ENCODE peak calls at places on chromosomes 3 and 15, in ten cellular contexts. E, X, G, Y, O, I, R, K, U and V are unnamed samples.
A peak's percentile ranks its signal among the peaks of the same experiment; 100 is the strongest.

GRCh38 chr3:58179235-58180098 is 31.3 kb downstream of the DNASE1L3 start:
- DNase-seq in I (no peak), G (no peak), Y (no peak), R (no peak), X (no peak), K (no peak), E (no peak), O (no peak), U (no peak), V (no peak)

GRCh38 chr15:90592144-90592887 is 62.6 kb downstream of the CRTC3 start:
- DNase-seq in E (no peak), O (no peak), R (no peak), Y (no peak), U (no peak), X (no peak), G (no peak), K (peak; percentile 55), I (no peak), V (peak; percentile 14)

GRCh38 chr15:88246081-88246480 is 10.5 kb downstream of the NTRK3 start:
- DNase-seq in X (no peak), I (no peak), O (no peak), U (no peak), E (no peak), R (no peak), G (no peak), K (no peak), Y (no peak), V (no peak)

GRCh38 chr3:177201707-177202397 is 4.6 kb upstream of the TBL1XR1 start:
- DNase-seq in G (no peak), U (no peak), Y (no peak), R (no peak), E (no peak), X (no peak), I (peak; percentile 43), K (no peak), O (no peak), V (no peak)

GRCh38 chr3:111324645-111325044 is 217.4 kb upstream of the CD96 start:
- DNase-seq in U (no peak), K (no peak), G (no peak), O (no peak), E (no peak), R (no peak), X (no peak), Y (no peak), I (no peak), V (no peak)

GRCh38 chr3:133956333-133956732 is 60.7 kb upstream of the RAB6B start:
- DNase-seq in U (no peak), Y (no peak), I (no peak), K (no peak), R (peak; percentile 20), O (no peak), X (no peak), G (peak; percentile 40), E (no peak), V (no peak)

GRCh38 chr3:44932986-44933944 is 42.7 kb downstream of the ZDHHC3 start:
- DNase-seq in O (no peak), K (no peak), R (no peak), E (no peak), U (no peak), G (no peak), X (no peak), I (no peak), Y (no peak), V (no peak)

GRCh38 chr15:31338879-31339557 is 12.4 kb downstream of the KLF13 start:
- DNase-seq in R (no peak), K (peak; percentile 72), X (no peak), E (peak; percentile 85), U (no peak), I (no peak), Y (peak; percentile 80), G (peak; percentile 74), O (no peak), V (peak; percentile 66)

GRCh38 chr15:94747510-94747909 is 516.1 kb downstream of the MCTP2 start:
- DNase-seq in E (no peak), O (peak; percentile 12), I (no peak), G (no peak), U (no peak), Y (no peak), X (no peak), R (no peak), K (no peak), V (no peak)

GRCh38 chr3:127886276-127886862 is 28.7 kb upstream of the KBTBD12 start:
- DNase-seq in R (no peak), I (no peak), Y (no peak), X (no peak), O (no peak), U (no peak), E (no peak), K (no peak), G (no peak), V (no peak)

GRCh38 chr15:92205255-92205739 is 188.4 kb upstream of the ST8SIA2 start:
- DNase-seq in K (no peak), E (no peak), X (no peak), O (peak; percentile 49), G (peak; percentile 22), U (no peak), I (no peak), R (no peak), Y (no peak), V (no peak)

GRCh38 chr3:65521032-65521431 is 517.7 kb downstream of the MAGI1 start:
- DNase-seq in Y (no peak), U (no peak), X (no peak), E (no peak), I (no peak), K (no peak), G (no peak), O (no peak), R (no peak), V (no peak)
- H3K4me3 ChIP-seq in Y (no peak overlapping the region), U (no peak overlapping the region), X (no peak overlapping the region), E (no peak overlapping the region), I (no peak overlapping the region), K (no peak overlapping the region), G (no peak overlapping the region), O (no peak overlapping the region), R (no peak overlapping the region), V (no peak overlapping the region)

GRCh38 chr15:55353030-55353429 is 34.0 kb downstream of the PIGB start:
- DNase-seq in O (no peak), I (no peak), Y (no peak), U (no peak), R (no peak), E (no peak), K (no peak), X (no peak), G (no peak), V (no peak)

GRCh38 chr15:55343168-55343567 is 24.1 kb downstream of the PIGB start:
- DNase-seq in I (no peak), O (no peak), K (no peak), G (no peak), E (no peak), U (no peak), X (no peak), Y (no peak), R (no peak), V (no peak)

GRCh38 chr15:55349282-55349681 is 30.3 kb downstream of the PIGB start:
- DNase-seq in I (no peak), Y (no peak), K (no peak), O (no peak), U (no peak), E (no peak), X (no peak), R (no peak), G (no peak), V (no peak)

GRCh38 chr15:55344206-55344605 is 25.2 kb downstream of the PIGB start:
- DNase-seq in R (no peak), U (no peak), Y (no peak), O (peak; percentile 34), X (no peak), K (no peak), G (no peak), E (no peak), I (no peak), V (no peak)

GRCh38 chr15:55348281-55348778 is 29.3 kb downstream of the PIGB start:
- DNase-seq in X (no peak), Y (no peak), I (no peak), O (peak; percentile 27), G (no peak), U (no peak), R (no peak), E (no peak), K (no peak), V (no peak)
- H3K36me3 ChIP-seq in X (no peaks in the 10 kb centered on the region), Y (peaks cover 4% of the 10 kb centered on the region), I (no peaks in the 10 kb centered on the region), O (no peaks in the 10 kb centered on the region), G (no peaks in the 10 kb centered on the region), U (no peaks in the 10 kb centered on the region), R (no peaks in the 10 kb centered on the region), E (peaks cover 30% of the 10 kb centered on the region), K (no peaks in the 10 kb centered on the region), V (no peaks in the 10 kb centered on the region)

DNA sequence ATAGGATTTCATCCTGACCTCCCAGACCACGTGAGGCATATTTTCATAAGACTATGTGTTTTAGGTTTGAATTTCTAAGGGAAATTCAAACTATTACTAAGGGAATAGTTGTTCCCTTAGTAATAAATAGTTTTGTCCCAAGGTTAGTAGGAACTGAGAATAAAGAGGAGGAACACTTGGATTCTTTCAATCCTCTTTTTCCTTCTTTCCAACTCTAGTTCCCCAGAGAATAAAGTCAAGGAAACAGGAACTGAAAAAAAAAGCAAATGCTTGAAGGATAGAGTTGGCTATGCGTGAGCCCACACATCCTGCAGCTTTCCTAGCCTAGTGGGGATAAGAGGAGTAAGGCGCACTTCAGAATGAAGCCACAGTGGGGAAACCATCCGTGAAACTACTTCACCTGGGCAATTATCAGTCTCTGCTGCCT is 312.1 kb upstream of the TGFBR2 start:
- DNase-seq in K (no peak), X (no peak), G (no peak), O (peak; percentile 26), Y (no peak), R (no peak), E (no peak), I (no peak), U (no peak), V (no peak)
- TF ChIP-seq CTCF in K (no peak), X (no peak), G (no peak), O (no peak), Y (no peak), R (no peak), E (no peak), I (no peak), U (no peak), V (no peak)

GRCh38 chr3:158574646-158575045 is 3.7 kb downstream of the MLF1 start:
- DNase-seq in X (no peak), R (no peak), O (no peak), I (no peak), Y (no peak), E (no peak), U (no peak), K (no peak), G (no peak), V (no peak)
- H3K4me3 ChIP-seq in X (no peak overlapping the region), R (no peak overlapping the region), O (no peak overlapping the region), I (no peak overlapping the region), Y (no peak overlapping the region), E (no peak overlapping the region), U (no peak overlapping the region), K (no peak overlapping the region), G (no peak overlapping the region), V (no peak overlapping the region)